ENCODE peak calls at places on chromosome 19, in seven cellular contexts. A is mesendoderm; U is coronary artery; I is CD4-positive, CD25-positive, alpha-beta regulatory T cell; J is brain microvascular endothelial cell; N is HCT116; H is heart right ventricle. V is an unnamed sample.

GRCh38 chr19:416416-416815 is 7.5 kb upstream of the C2CD4C start:
- DNase-seq in U (no peak), H (no peak), J (no peak), I (no peak), N (no peak), A (no peak), V (no peak)

GRCh38 chr19:57850553-57851017 is 926 bp downstream of the ZNF587 start:
- DNase-seq in I (no peak), U (no peak), A (peak; percentile 80), N (no peak), H (peak; percentile 11), J (peak; percentile 23), V (no peak)

GRCh38 chr19:4709440-4710280 is 14.0 kb downstream of the DPP9 start:
- DNase-seq in A (no peak), J (no peak), H (no peak), I (no peak), N (no peak), U (no peak), V (no peak)

GRCh38 chr19:33293255-33294057 is 8.9 kb downstream of the CEBPA start:
- DNase-seq in H (no peak), J (peak; percentile 59), A (no peak), U (no peak), I (no peak), N (no peak), V (no peak)

GRCh38 chr19:39372047-39372802 is 18.7 kb downstream of the PAF1 start:
- DNase-seq in H (peak; percentile 86), A (no peak), J (peak; percentile 75), N (no peak), U (peak; percentile 86), I (no peak), V (peak; percentile 79)

GRCh38 chr19:2084993-2085720 is 11.0 kb downstream of the MOB3A start:
- DNase-seq in J (no peak), N (no peak), H (peak; percentile 64), A (no peak), U (no peak), I (peak; percentile 91), V (peak; percentile 81)

GRCh38 chr19:14561832-14562351 is 10.0 kb downstream of the NDUFB7 start:
- DNase-seq in H (peak; percentile 45), I (no peak), U (no peak), N (no peak), A (peak; percentile 53), J (peak; percentile 49), V (no peak)

GRCh38 chr19:41811036-41811435 is 14.6 kb downstream of the CEACAM3 start:
- DNase-seq in H (peak; percentile 46), N (no peak), I (no peak), A (no peak), J (no peak), U (no peak), V (no peak)

GRCh38 chr19:18444513-18444912 is 6.6 kb upstream of the ISYNA1 start:
- DNase-seq in N (no peak), U (no peak), A (no peak), I (no peak), J (no peak), H (no peak), V (no peak)

GRCh38 chr19:47523473-47523872 is 8.6 kb upstream of the NAPA start:
- DNase-seq in J (no peak), U (no peak), I (no peak), H (peak; percentile 33), A (no peak), N (no peak), V (no peak)

GRCh38 chr19:19606021-19606420 is 12.5 kb downstream of the PBX4 start:
- DNase-seq in J (no peak), U (no peak), A (peak; percentile 49), N (peak; percentile 82), I (peak; percentile 47), H (no peak), V (no peak)

GRCh38 chr19:40190891-40191835 is at the start of gene MAP3K10:
- DNase-seq in J (peak; percentile 63), U (peak; percentile 83), A (peak; percentile 54), N (no peak), H (peak; percentile 77), I (peak; percentile 69), V (peak; percentile 60)

GRCh38 chr19:14516746-14517438 is 1.3 kb downstream of the DNAJB1 start:
- DNase-seq in N (no peak), H (no peak), I (no peak), A (no peak), U (no peak), J (no peak), V (no peak)

GRCh38 chr19:8610041-8610927 is at the start of gene ADAMTS10:
- DNase-seq in N (no peak), I (peak; percentile 13), U (no peak), H (no peak), A (peak; percentile 67), J (peak; percentile 14), V (no peak)

GRCh38 chr19:13315495-13315894 is 165.3 kb downstream of the IER2 start:
- DNase-seq in A (no peak), J (no peak), U (no peak), I (no peak), H (no peak), N (no peak), V (no peak)

GRCh38 chr19:17505218-17505617 is 6.2 kb upstream of the PGLS start:
- DNase-seq in N (no peak), H (no peak), U (no peak), A (no peak), I (no peak), J (no peak), V (no peak)

GRCh38 chr19:23784274-23784673 is 25.6 kb upstream of the ZNF681 start:
- DNase-seq in N (no peak), I (no peak), J (no peak), A (no peak), H (no peak), U (no peak), V (no peak)

GRCh38 chr19:48659768-48660167 is 13.0 kb downstream of the NTN5 start:
- DNase-seq in H (no peak), N (no peak), I (no peak), U (no peak), A (no peak), J (no peak), V (peak; percentile 74)

GRCh38 chr19:662207-662961 is 630 bp downstream of the RNF126 start:
- DNase-seq in J (no peak), H (no peak), A (peak; percentile 78), I (peak; percentile 67), N (no peak), U (no peak), V (no peak)

GRCh38 chr19:40646564-40647254 is 43.7 kb downstream of the NUMBL start:
- DNase-seq in U (no peak), I (no peak), N (no peak), H (no peak), J (no peak), A (no peak), V (no peak)

GRCh38 chr19:49390978-49391304 is 2.9 kb downstream of the KASH5 start:
- DNase-seq in U (no peak), A (no peak), N (no peak), H (no peak), J (no peak), I (no peak), V (no peak)

GRCh38 chr19:46466536-46467199 is 4.7 kb downstream of the PNMA8A start:
- DNase-seq in I (no peak), U (no peak), A (no peak), H (no peak), J (peak; percentile 75), N (no peak), V (no peak)

GRCh38 chr19:45476349-45476717 is 8.5 kb downstream of the FOSB start:
- DNase-seq in H (no peak), U (no peak), A (no peak), N (no peak), I (no peak), J (peak; percentile 60), V (no peak)

GRCh38 chr19:50416034-50416814 is 2.5 kb upstream of the SPIB start:
- DNase-seq in H (no peak), U (no peak), A (no peak), J (no peak), N (no peak), I (no peak), V (no peak)

GRCh38 chr19:40623403-40624239 is 22.5 kb downstream of the LTBP4 start:
- DNase-seq in A (peak; percentile 99), J (no peak), N (peak; percentile 80), U (no peak), H (no peak), I (no peak), V (no peak)

GRCh38 chr19:1066748-1067340 is at the start of gene ARHGAP45:
- DNase-seq in H (no peak), J (no peak), N (no peak), A (peak; percentile 53), I (peak; percentile 80), U (no peak), V (no peak)

GRCh38 chr19:6811906-6812305 is 39.4 kb downstream of the VAV1 start:
- DNase-seq in N (peak; percentile 79), H (no peak), J (peak; percentile 74), I (no peak), A (peak; percentile 66), U (no peak), V (no peak)

GRCh38 chr19:10237702-10238101 is 6.6 kb upstream of the S1PR2 start:
- DNase-seq in N (no peak), I (no peak), A (no peak), H (no peak), J (no peak), U (no peak), V (no peak)
- H3K27ac ChIP-seq in N (no peak overlapping the region), I (no peak overlapping the region), A (no peak overlapping the region), H (no peak overlapping the region), J (no peak overlapping the region), U (no peak overlapping the region), V (peak overlapping the region; percentile 71)

GRCh38 chr19:44305457-44305856 is 632 bp upstream of the ZNF235 start:
- DNase-seq in N (no peak), I (no peak), H (no peak), J (no peak), U (no peak), A (no peak), V (no peak)
- H3K4me3 ChIP-seq in N (no peak overlapping the region), I (peak overlapping the region; percentile 93), H (peak overlapping the region; percentile 64), J (no peak overlapping the region), U (peak overlapping the region; percentile 87), A (no peak overlapping the region), V (no peak overlapping the region)

DNA sequence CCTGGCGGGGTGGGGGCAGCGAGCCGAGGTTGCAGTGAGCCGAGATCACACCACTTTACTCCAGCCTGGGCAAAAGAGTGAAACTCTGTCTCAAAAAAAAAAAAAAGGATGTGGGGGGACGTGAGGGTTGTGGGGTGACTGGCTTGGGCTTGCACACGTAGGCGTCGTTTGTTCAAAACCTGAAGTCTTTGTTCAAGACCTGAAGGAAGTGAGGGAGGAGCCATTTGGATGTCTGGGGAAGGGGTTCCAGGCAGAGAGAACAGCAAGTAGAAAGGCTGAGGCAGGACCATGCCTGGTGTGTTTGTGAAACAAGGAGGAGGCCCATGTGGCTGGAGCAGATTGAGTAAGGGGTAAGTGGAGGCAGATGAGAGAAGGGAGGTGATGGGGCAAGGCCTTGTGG is 27.8 kb downstream of the PIN1 start:
- DNase-seq in U (no peak), J (no peak), I (no peak), H (no peak), N (no peak), A (no peak), V (no peak)
- H3K27ac ChIP-seq in U (no peak overlapping the region), J (no peak overlapping the region), I (peak overlapping the region; percentile 43), H (no peak overlapping the region), N (no peak overlapping the region), A (no peak overlapping the region), V (no peak overlapping the region)

DNA sequence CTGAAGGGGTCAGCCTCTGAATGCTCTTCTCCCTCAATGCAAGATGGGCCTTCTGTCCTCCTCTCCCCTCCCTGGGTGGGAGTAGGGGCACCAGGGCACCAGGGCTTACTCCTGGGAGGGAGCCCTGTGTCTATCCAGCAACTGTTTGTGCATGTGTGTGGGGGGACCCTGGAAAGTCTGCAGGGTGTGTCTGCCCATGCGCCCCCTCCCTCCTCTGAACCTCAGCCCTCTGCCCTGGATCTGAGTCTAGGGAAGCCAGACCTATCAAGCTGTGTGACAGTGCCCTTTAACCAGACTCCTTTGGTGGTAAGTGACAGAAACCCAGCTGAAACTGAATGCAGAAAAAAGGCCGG is 213.3 kb upstream of the ZNF536 start:
- DNase-seq in J (no peak), H (no peak), A (no peak), N (no peak), I (no peak), U (no peak), V (no peak)
- H3K4me3 ChIP-seq in J (no peak overlapping the region), H (no peak overlapping the region), A (no peak overlapping the region), N (no peak overlapping the region), I (no peak overlapping the region), U (no peak overlapping the region), V (no peak overlapping the region)

V was measured in lung.